ENCODE peak calls at places on chromosome 3, in nine cellular contexts. N, K, R, C, G, E, P, W and O are unnamed samples.

GRCh38 chr3:172711457-172711800 is 562 bp upstream of the NCEH1 start:
- DNase-seq in N (no peak), K (no peak), R (no peak), C (no peak), G (no peak), E (no peak), P (no peak), W (peak), O (no peak)

GRCh38 chr3:64664397-64664796 is 23.4 kb downstream of the ADAMTS9 start:
- DNase-seq in N (no peak), K (no peak), R (no peak), C (no peak), G (no peak), E (no peak), P (no peak), W (no peak), O (no peak)

GRCh38 chr3:134477938-134478337 is 7.8 kb downstream of the ANAPC13 start:
- DNase-seq in N (no peak), K (no peak), R (no peak), C (no peak), G (no peak), E (no peak), P (no peak), W (no peak), O (no peak)

GRCh38 chr3:50370594-50370993 is 11.3 kb upstream of the TMEM115 start:
- DNase-seq in N (no peak), K (no peak), R (no peak), C (peak), G (peak), E (no peak), P (no peak), W (no peak), O (no peak)

GRCh38 chr3:113812854-113813253 is 25.7 kb upstream of the GRAMD1C start:
- DNase-seq in N (no peak), K (no peak), R (no peak), C (no peak), G (no peak), E (no peak), P (no peak), W (no peak), O (no peak)

GRCh38 chr3:185646382-185647133 is 60.5 kb downstream of the SENP2 start:
- DNase-seq in N (no peak), K (no peak), R (no peak), C (no peak), G (no peak), E (no peak), P (peak), W (no peak), O (no peak)

GRCh38 chr3:36511761-36512496 is 131.6 kb downstream of the STAC start:
- DNase-seq in N (no peak), K (no peak), R (no peak), C (no peak), G (no peak), E (no peak), P (no peak), W (no peak), O (no peak)

GRCh38 chr3:158768881-158769518 is 32.9 kb upstream of the MFSD1 start:
- DNase-seq in N (no peak), K (no peak), R (no peak), C (peak), G (no peak), E (peak), P (no peak), W (no peak), O (peak)

GRCh38 chr3:45659661-45660566 is 29.3 kb upstream of the SACM1L start:
- DNase-seq in N (peak), K (peak), R (peak), C (peak), G (peak), E (no peak), P (peak), W (no peak), O (no peak)

GRCh38 chr3:196064006-196064405 is 17.9 kb downstream of the TFRC start:
- DNase-seq in N (no peak), K (no peak), R (no peak), C (no peak), G (no peak), E (no peak), P (no peak), W (no peak), O (no peak)

GRCh38 chr3:40299721-40300335 is 9.7 kb upstream of the EIF1B start:
- DNase-seq in N (no peak), K (no peak), R (no peak), C (peak), G (no peak), E (peak), P (no peak), W (peak), O (peak)

GRCh38 chr3:52218953-52219650 is 6.3 kb downstream of the TLR9 start:
- DNase-seq in N (no peak), K (no peak), R (peak), C (no peak), G (no peak), E (no peak), P (peak), W (no peak), O (no peak)

GRCh38 chr3:147387550-147388394 is 18.6 kb downstream of the ZIC4 start:
- DNase-seq in N (no peak), K (no peak), R (no peak), C (no peak), G (no peak), E (no peak), P (no peak), W (no peak), O (no peak)

GRCh38 chr3:197297476-197298340 is 704 bp downstream of the DLG1 start:
- DNase-seq in N (peak), K (peak), R (peak), C (peak), G (peak), E (no peak), P (peak), W (peak), O (peak)

GRCh38 chr3:124363451-124363850 is 366.8 kb upstream of the UMPS start:
- DNase-seq in N (no peak), K (no peak), R (no peak), C (peak), G (peak), E (peak), P (no peak), W (no peak), O (peak)

GRCh38 chr3:179898024-179898423 is 138.7 kb downstream of the PEX5L start:
- DNase-seq in N (no peak), K (peak), R (no peak), C (peak), G (peak), E (no peak), P (peak), W (no peak), O (no peak)

GRCh38 chr3:62950227-62950626 is 75.0 kb upstream of the CADPS start:
- DNase-seq in N (no peak), K (no peak), R (no peak), C (no peak), G (no peak), E (no peak), P (peak), W (no peak), O (no peak)

GRCh38 chr3:129602730-129603560 is 3.5 kb downstream of the PLXND1 start:
- DNase-seq in N (peak), K (no peak), R (no peak), C (peak), G (peak), E (peak), P (peak), W (no peak), O (peak)

GRCh38 chr3:47860206-47860605 is 57.3 kb downstream of the DHX30 start:
- DNase-seq in N (no peak), K (no peak), R (no peak), C (no peak), G (no peak), E (no peak), P (no peak), W (no peak), O (no peak)

GRCh38 chr3:99250272-99250671 is 348.8 kb upstream of the DCBLD2 start:
- DNase-seq in N (no peak), K (no peak), R (no peak), C (no peak), G (no peak), E (peak), P (no peak), W (no peak), O (peak)

GRCh38 chr3:177905895-177906511 is 630.2 kb upstream of the KCNMB2 start:
- DNase-seq in N (no peak), K (no peak), R (no peak), C (peak), G (no peak), E (peak), P (peak), W (no peak), O (peak)

GRCh38 chr3:138078096-138078495 is 37.3 kb downstream of the DZIP1L start:
- DNase-seq in N (no peak), K (peak), R (no peak), C (peak), G (no peak), E (no peak), P (no peak), W (no peak), O (peak)

GRCh38 chr3:141093971-141094401 is 42.8 kb downstream of the SPSB4 start:
- DNase-seq in N (no peak), K (no peak), R (no peak), C (no peak), G (no peak), E (no peak), P (no peak), W (no peak), O (peak)

GRCh38 chr3:172614340-172615274 is 91.4 kb upstream of the TNFSF10 start:
- DNase-seq in N (no peak), K (no peak), R (no peak), C (no peak), G (no peak), E (no peak), P (no peak), W (no peak), O (no peak)

GRCh38 chr3:72517804-72518442 is 330.3 kb downstream of the SHQ1 start:
- DNase-seq in N (no peak), K (no peak), R (no peak), C (no peak), G (no peak), E (no peak), P (no peak), W (no peak), O (no peak)

GRCh38 chr3:133487920-133488540 is 85.5 kb upstream of the CDV3 start:
- DNase-seq in N (peak), K (no peak), R (no peak), C (no peak), G (peak), E (no peak), P (peak), W (no peak), O (no peak)

GRCh38 chr3:188286087-188286513 is 132.1 kb downstream of the LPP start:
- DNase-seq in N (peak), K (peak), R (no peak), C (peak), G (no peak), E (peak), P (no peak), W (no peak), O (peak)

GRCh38 chr3:41768363-41768762 is 193.5 kb downstream of the ULK4 start:
- DNase-seq in N (no peak), K (no peak), R (no peak), C (no peak), G (no peak), E (no peak), P (no peak), W (no peak), O (no peak)

GRCh38 chr3:141275032-141275422 is 43.4 kb downstream of the PXYLP1 start:
- DNase-seq in N (no peak), K (no peak), R (no peak), C (peak), G (no peak), E (no peak), P (no peak), W (no peak), O (no peak)

GRCh38 chr3:86787091-86787490 is 203.9 kb downstream of the VGLL3 start:
- DNase-seq in N (no peak), K (no peak), R (no peak), C (peak), G (no peak), E (no peak), P (no peak), W (no peak), O (peak)

GRCh38 chr3:64166584-64167155 is 58.6 kb downstream of the PRICKLE2 start:
- DNase-seq in N (no peak), K (peak), R (no peak), C (no peak), G (peak), E (no peak), P (peak), W (no peak), O (peak)

GRCh38 chr3:13308406-13308805 is 111.7 kb downstream of the NUP210 start:
- DNase-seq in N (peak), K (peak), R (no peak), C (peak), G (peak), E (no peak), P (peak), W (no peak), O (no peak)

GRCh38 chr3:8246070-8246469 is 255.6 kb upstream of the LMCD1 start:
- DNase-seq in N (no peak), K (no peak), R (no peak), C (no peak), G (no peak), E (no peak), P (no peak), W (no peak), O (no peak)

GRCh38 chr3:178618197-178618596 is 82.0 kb downstream of the KCNMB2 start:
- DNase-seq in N (no peak), K (no peak), R (no peak), C (no peak), G (no peak), E (peak), P (no peak), W (no peak), O (no peak)

GRCh38 chr3:38566215-38566528 is 70.0 kb downstream of the EXOG start:
- DNase-seq in N (peak), K (no peak), R (no peak), C (no peak), G (no peak), E (no peak), P (peak), W (no peak), O (no peak)

GRCh38 chr3:16595778-16596177 is 9.4 kb downstream of the DAZL start:
- DNase-seq in N (no peak), K (no peak), R (no peak), C (no peak), G (no peak), E (no peak), P (no peak), W (no peak), O (no peak)

GRCh38 chr3:190127207-190127606 is 6.5 kb upstream of the P3H2 start:
- DNase-seq in N (no peak), K (no peak), R (no peak), C (no peak), G (no peak), E (no peak), P (no peak), W (no peak), O (no peak)

GRCh38 chr3:173770796-173771573 is 373.4 kb downstream of the NLGN1 start:
- DNase-seq in N (no peak), K (no peak), R (no peak), C (no peak), G (no peak), E (no peak), P (no peak), W (no peak), O (no peak)

GRCh38 chr3:149480326-149481017 is 6.0 kb downstream of the TM4SF4 start:
- DNase-seq in N (peak), K (peak), R (peak), C (peak), G (peak), E (peak), P (peak), W (peak), O (peak)

DNA sequence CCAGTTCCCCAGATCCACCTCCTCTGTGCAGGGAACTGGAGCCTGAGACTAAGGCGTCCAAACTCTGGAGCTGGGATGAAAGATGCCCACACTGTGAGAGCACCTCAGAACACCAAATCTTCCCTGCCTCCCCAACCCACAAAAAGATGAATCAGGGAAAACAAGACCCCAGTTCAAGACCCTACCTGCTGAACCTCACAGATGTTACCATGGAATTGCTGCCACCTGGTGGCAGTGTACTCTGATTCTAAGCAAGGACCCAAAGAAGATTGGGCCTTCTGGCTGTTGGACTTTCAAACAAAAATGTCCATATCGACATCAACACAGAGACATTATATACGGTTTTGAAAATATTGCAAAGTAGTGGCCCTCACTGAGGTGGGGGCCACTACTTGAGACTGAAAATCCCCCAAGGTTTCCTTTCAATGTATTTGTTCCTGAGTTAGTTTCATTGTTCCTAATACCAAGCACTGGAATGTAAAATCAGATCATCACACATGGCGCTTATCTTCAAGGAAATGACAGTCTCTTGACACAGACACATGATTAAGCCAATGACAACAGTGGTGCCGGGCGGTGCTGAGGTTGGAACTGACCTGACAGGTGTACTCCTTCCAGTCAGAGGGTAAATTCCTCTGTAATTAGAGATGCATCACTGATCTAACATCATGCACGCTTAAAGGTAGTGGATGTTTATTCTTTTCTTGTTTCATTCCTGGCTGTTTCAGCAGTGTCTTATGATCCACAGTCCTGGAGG is 67.6 kb downstream of the SLC6A11 start:
- DNase-seq in N (no peak), K (peak), R (no peak), C (peak), G (peak), E (no peak), P (peak), W (no peak), O (no peak)
- TF ChIP-seq CTCF in N (peak), K (peak), R (peak), C (peak), G (peak), E (peak), P (peak), W (peak), O (peak)

GRCh38 chr3:56823421-56823926 is 21.7 kb upstream of the ARHGEF3 start:
- DNase-seq in N (no peak), K (no peak), R (no peak), C (no peak), G (no peak), E (no peak), P (peak), W (no peak), O (no peak)
- H3K4me3 ChIP-seq in N (no peak), K (no peak), R (no peak), C (no peak), G (no peak), E (no peak), P (peak), W (no peak), O (no peak)

GRCh38 chr3:31908391-31909097 is 72.5 kb downstream of the OSBPL10 start:
- DNase-seq in N (no peak), K (peak), R (no peak), C (no peak), G (no peak), E (no peak), P (peak), W (no peak), O (no peak)
- TF ChIP-seq CTCF in N (no peak), K (peak), R (no peak), C (peak), G (peak), E (peak), P (peak), W (no peak), O (peak)

GRCh38 chr3:169669816-169670215 is 6.3 kb upstream of the MECOM start:
- DNase-seq in N (no peak), K (no peak), R (no peak), C (no peak), G (no peak), E (no peak), P (no peak), W (no peak), O (no peak)

GRCh38 chr3:169674090-169674489 is 10.6 kb upstream of the MECOM start:
- DNase-seq in N (no peak), K (no peak), R (no peak), C (no peak), G (no peak), E (no peak), P (no peak), W (no peak), O (no peak)

GRCh38 chr3:169675091-169675490 is 11.6 kb upstream of the MECOM start:
- DNase-seq in N (no peak), K (no peak), R (no peak), C (no peak), G (no peak), E (no peak), P (no peak), W (no peak), O (no peak)

GRCh38 chr3:169676925-169677537 is 13.5 kb upstream of the MECOM start:
- DNase-seq in N (no peak), K (no peak), R (no peak), C (no peak), G (no peak), E (no peak), P (no peak), W (no peak), O (no peak)

GRCh38 chr3:169673521-169673920 is 10.0 kb upstream of the MECOM start:
- DNase-seq in N (no peak), K (no peak), R (no peak), C (no peak), G (no peak), E (no peak), P (no peak), W (no peak), O (no peak)
- H3K4me3 ChIP-seq in N (no peak), K (no peak), R (no peak), C (no peak), G (no peak), E (no peak), P (no peak), W (no peak), O (no peak)

GRCh38 chr3:126659915-126660886 is 5.3 kb upstream of the TXNRD3 start:
- DNase-seq in N (no peak), K (no peak), R (no peak), C (no peak), G (no peak), E (no peak), P (peak), W (no peak), O (no peak)
- TF ChIP-seq CTCF in N (peak), K (peak), R (no peak), C (peak), G (peak), E (peak), P (peak), W (peak), O (no peak)

DNA sequence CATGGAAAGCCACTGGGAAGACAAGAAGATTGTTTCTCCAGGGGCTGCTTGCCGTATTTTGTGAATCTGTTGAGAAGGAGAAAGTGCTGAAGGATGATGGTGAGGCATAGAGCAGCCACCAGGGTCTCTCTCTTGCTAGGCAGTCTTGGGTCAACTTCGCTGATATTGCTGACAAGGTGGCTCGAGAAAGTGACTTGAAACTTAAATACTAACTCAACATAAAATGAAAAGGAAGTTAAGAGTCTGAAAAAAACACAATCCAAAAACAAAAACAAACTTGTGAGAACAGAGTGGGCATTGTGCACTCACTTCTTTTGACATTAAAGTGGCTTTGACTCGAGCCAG is 90.1 kb downstream of the CHST2 start:
- DNase-seq in N (no peak), K (no peak), R (no peak), C (no peak), G (no peak), E (no peak), P (no peak), W (no peak), O (no peak)
- H3K4me3 ChIP-seq in N (no peak), K (no peak), R (no peak), C (no peak), G (no peak), E (no peak), P (no peak), W (no peak), O (no peak)

DNA sequence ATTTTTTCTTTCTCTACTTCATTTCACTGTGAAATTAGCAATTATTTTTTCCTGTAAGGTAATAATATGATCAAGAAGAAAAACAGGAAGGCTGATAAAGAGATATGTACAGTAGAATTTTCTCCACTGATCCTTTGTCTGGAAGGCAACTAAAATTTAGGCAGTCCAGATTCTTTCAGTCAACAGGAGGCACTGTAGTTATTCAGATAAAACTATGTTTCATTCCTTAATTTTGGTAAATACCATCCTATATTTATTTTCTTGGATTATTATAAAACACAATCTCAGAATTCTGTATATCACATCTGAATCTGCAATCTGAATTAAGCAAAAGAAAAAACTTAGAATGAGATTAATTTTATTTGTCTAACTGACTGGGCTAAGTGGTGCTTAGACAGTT is 343.2 kb downstream of the LSAMP start:
- DNase-seq in N (no peak), K (no peak), R (no peak), C (no peak), G (peak), E (no peak), P (no peak), W (no peak), O (no peak)
- TF ChIP-seq CTCF in N (no peak), K (peak), R (no peak), C (no peak), G (peak), E (no peak), P (peak), W (no peak), O (no peak)